ENCODE peak calls at places on chromosomes 4 and X, in nine cellular contexts. One of them, this sample, is unnamed.

GRCh38 chrX:14476169-14476568 is 53.2 kb upstream of the GLRA2 start:
- DNase-seq in globus pallidus: no peak
- DNase-seq in stimulated activated CD4-positive, alpha-beta T cell treated with anti-CD3 and anti-CD28 coated beads, Interleukin-1b, Interleukin-23, amount 100 ng/mL, for 24 hours: no peak
- DNase-seq in T-helper 2 cell: no peak
- DNase-seq in stimulated activated CD8-positive, alpha-beta memory T cell treated with anti-CD3 and anti-CD28 coated beads, Interleukin-15, amount 100 ng/mL, for 24 hours: no peak
- DNase-seq in SJCRH30: no peak
- DNase-seq in activated CD8-positive, alpha-beta memory T cell treated with anti-CD3 and anti-CD28 coated beads for 24 hours: no peak
- DNase-seq in immature natural killer cell: no peak
- DNase-seq in AG09319: no peak
- DNase-seq in this sample: no peak

GRCh38 chrX:149527705-149528104 is 13.1 kb upstream of the EOLA1 start:
- DNase-seq in stimulated activated CD4-positive, alpha-beta T cell treated with anti-CD3 and anti-CD28 coated beads, Interleukin-1b, Interleukin-23, amount 100 ng/mL, for 24 hours: no peak
- DNase-seq in activated CD8-positive, alpha-beta memory T cell treated with anti-CD3 and anti-CD28 coated beads for 24 hours: peak; percentile 56
- DNase-seq in T-helper 2 cell: no peak
- DNase-seq in stimulated activated CD8-positive, alpha-beta memory T cell treated with anti-CD3 and anti-CD28 coated beads, Interleukin-15, amount 100 ng/mL, for 24 hours: no peak
- DNase-seq in globus pallidus: no peak
- DNase-seq in immature natural killer cell: peak; percentile 53
- DNase-seq in AG09319: no peak
- DNase-seq in SJCRH30: peak; percentile 18
- DNase-seq in this sample: no peak

GRCh38 chr4:128285085-128286023 is 2.3 kb downstream of the PGRMC2 start:
- DNase-seq in globus pallidus: no peak
- DNase-seq in activated CD8-positive, alpha-beta memory T cell treated with anti-CD3 and anti-CD28 coated beads for 24 hours: no peak
- DNase-seq in T-helper 2 cell: no peak
- DNase-seq in AG09319: no peak
- DNase-seq in stimulated activated CD4-positive, alpha-beta T cell treated with anti-CD3 and anti-CD28 coated beads, Interleukin-1b, Interleukin-23, amount 100 ng/mL, for 24 hours: no peak
- DNase-seq in immature natural killer cell: no peak
- DNase-seq in SJCRH30: no peak
- DNase-seq in stimulated activated CD8-positive, alpha-beta memory T cell treated with anti-CD3 and anti-CD28 coated beads, Interleukin-15, amount 100 ng/mL, for 24 hours: no peak
- DNase-seq in this sample: no peak

GRCh38 chr4:57061395-57061794 is 48.8 kb downstream of the IGFBP7 start:
- DNase-seq in activated CD8-positive, alpha-beta memory T cell treated with anti-CD3 and anti-CD28 coated beads for 24 hours: no peak
- DNase-seq in stimulated activated CD4-positive, alpha-beta T cell treated with anti-CD3 and anti-CD28 coated beads, Interleukin-1b, Interleukin-23, amount 100 ng/mL, for 24 hours: no peak
- DNase-seq in immature natural killer cell: no peak
- DNase-seq in globus pallidus: no peak
- DNase-seq in AG09319: no peak
- DNase-seq in T-helper 2 cell: no peak
- DNase-seq in SJCRH30: no peak
- DNase-seq in stimulated activated CD8-positive, alpha-beta memory T cell treated with anti-CD3 and anti-CD28 coated beads, Interleukin-15, amount 100 ng/mL, for 24 hours: no peak
- DNase-seq in this sample: no peak

GRCh38 chrX:29422034-29422433 is 793.3 kb upstream of the MAGEB2 start:
- DNase-seq in globus pallidus: no peak
- DNase-seq in AG09319: no peak
- DNase-seq in activated CD8-positive, alpha-beta memory T cell treated with anti-CD3 and anti-CD28 coated beads for 24 hours: no peak
- DNase-seq in SJCRH30: no peak
- DNase-seq in T-helper 2 cell: no peak
- DNase-seq in immature natural killer cell: no peak
- DNase-seq in stimulated activated CD8-positive, alpha-beta memory T cell treated with anti-CD3 and anti-CD28 coated beads, Interleukin-15, amount 100 ng/mL, for 24 hours: no peak
- DNase-seq in stimulated activated CD4-positive, alpha-beta T cell treated with anti-CD3 and anti-CD28 coated beads, Interleukin-1b, Interleukin-23, amount 100 ng/mL, for 24 hours: no peak
- DNase-seq in this sample: no peak

GRCh38 chrX:46587753-46588171 is 14.2 kb downstream of the CHST7 start:
- DNase-seq in AG09319: no peak
- DNase-seq in stimulated activated CD8-positive, alpha-beta memory T cell treated with anti-CD3 and anti-CD28 coated beads, Interleukin-15, amount 100 ng/mL, for 24 hours: no peak
- DNase-seq in globus pallidus: no peak
- DNase-seq in T-helper 2 cell: no peak
- DNase-seq in activated CD8-positive, alpha-beta memory T cell treated with anti-CD3 and anti-CD28 coated beads for 24 hours: no peak
- DNase-seq in stimulated activated CD4-positive, alpha-beta T cell treated with anti-CD3 and anti-CD28 coated beads, Interleukin-1b, Interleukin-23, amount 100 ng/mL, for 24 hours: no peak
- DNase-seq in SJCRH30: no peak
- DNase-seq in immature natural killer cell: no peak
- DNase-seq in this sample: no peak

GRCh38 chrX:1394731-1395501 is 3.0 kb upstream of the SLC25A6 start:
- DNase-seq in immature natural killer cell: no peak
- DNase-seq in stimulated activated CD4-positive, alpha-beta T cell treated with anti-CD3 and anti-CD28 coated beads, Interleukin-1b, Interleukin-23, amount 100 ng/mL, for 24 hours: no peak
- DNase-seq in T-helper 2 cell: no peak
- DNase-seq in activated CD8-positive, alpha-beta memory T cell treated with anti-CD3 and anti-CD28 coated beads for 24 hours: no peak
- DNase-seq in globus pallidus: no peak
- DNase-seq in SJCRH30: no peak
- DNase-seq in AG09319: no peak
- DNase-seq in stimulated activated CD8-positive, alpha-beta memory T cell treated with anti-CD3 and anti-CD28 coated beads, Interleukin-15, amount 100 ng/mL, for 24 hours: no peak
- DNase-seq in this sample: no peak

GRCh38 chr4:105061136-105061696 is 85.5 kb upstream of the TET2 start:
- DNase-seq in stimulated activated CD4-positive, alpha-beta T cell treated with anti-CD3 and anti-CD28 coated beads, Interleukin-1b, Interleukin-23, amount 100 ng/mL, for 24 hours: no peak
- DNase-seq in SJCRH30: peak; percentile 68
- DNase-seq in globus pallidus: peak; percentile 29
- DNase-seq in activated CD8-positive, alpha-beta memory T cell treated with anti-CD3 and anti-CD28 coated beads for 24 hours: peak; percentile 59
- DNase-seq in AG09319: no peak
- DNase-seq in T-helper 2 cell: no peak
- DNase-seq in stimulated activated CD8-positive, alpha-beta memory T cell treated with anti-CD3 and anti-CD28 coated beads, Interleukin-15, amount 100 ng/mL, for 24 hours: no peak
- DNase-seq in immature natural killer cell: peak; percentile 4
- DNase-seq in this sample: peak; percentile 4

GRCh38 chrX:71100581-71101505 is 5.2 kb downstream of the FOXO4 start:
- DNase-seq in SJCRH30: no peak
- DNase-seq in T-helper 2 cell: no peak
- DNase-seq in globus pallidus: no peak
- DNase-seq in stimulated activated CD8-positive, alpha-beta memory T cell treated with anti-CD3 and anti-CD28 coated beads, Interleukin-15, amount 100 ng/mL, for 24 hours: no peak
- DNase-seq in immature natural killer cell: no peak
- DNase-seq in stimulated activated CD4-positive, alpha-beta T cell treated with anti-CD3 and anti-CD28 coated beads, Interleukin-1b, Interleukin-23, amount 100 ng/mL, for 24 hours: no peak
- DNase-seq in AG09319: no peak
- DNase-seq in activated CD8-positive, alpha-beta memory T cell treated with anti-CD3 and anti-CD28 coated beads for 24 hours: no peak
- DNase-seq in this sample: no peak

GRCh38 chr4:74189331-74190043 is 31.6 kb downstream of the MTHFD2L start:
- DNase-seq in immature natural killer cell: peak; percentile 32
- DNase-seq in SJCRH30: peak; percentile 80
- DNase-seq in stimulated activated CD8-positive, alpha-beta memory T cell treated with anti-CD3 and anti-CD28 coated beads, Interleukin-15, amount 100 ng/mL, for 24 hours: no peak
- DNase-seq in AG09319: peak; percentile 29
- DNase-seq in T-helper 2 cell: no peak
- DNase-seq in activated CD8-positive, alpha-beta memory T cell treated with anti-CD3 and anti-CD28 coated beads for 24 hours: no peak
- DNase-seq in stimulated activated CD4-positive, alpha-beta T cell treated with anti-CD3 and anti-CD28 coated beads, Interleukin-1b, Interleukin-23, amount 100 ng/mL, for 24 hours: no peak
- DNase-seq in globus pallidus: peak; percentile 11
- DNase-seq in this sample: no peak

GRCh38 chr4:161554372-161554990 is 609.3 kb downstream of the FSTL5 start:
- DNase-seq in immature natural killer cell: no peak
- DNase-seq in stimulated activated CD4-positive, alpha-beta T cell treated with anti-CD3 and anti-CD28 coated beads, Interleukin-1b, Interleukin-23, amount 100 ng/mL, for 24 hours: no peak
- DNase-seq in globus pallidus: no peak
- DNase-seq in T-helper 2 cell: no peak
- DNase-seq in activated CD8-positive, alpha-beta memory T cell treated with anti-CD3 and anti-CD28 coated beads for 24 hours: no peak
- DNase-seq in SJCRH30: peak; percentile 53
- DNase-seq in stimulated activated CD8-positive, alpha-beta memory T cell treated with anti-CD3 and anti-CD28 coated beads, Interleukin-15, amount 100 ng/mL, for 24 hours: no peak
- DNase-seq in AG09319: no peak
- DNase-seq in this sample: no peak

GRCh38 chrX:38561951-38562719 is 793 bp downstream of the TSPAN7 start:
- DNase-seq in globus pallidus: peak; percentile 47
- DNase-seq in activated CD8-positive, alpha-beta memory T cell treated with anti-CD3 and anti-CD28 coated beads for 24 hours: peak; percentile 57
- DNase-seq in T-helper 2 cell: no peak
- DNase-seq in AG09319: no peak
- DNase-seq in immature natural killer cell: no peak
- DNase-seq in SJCRH30: peak; percentile 19
- DNase-seq in stimulated activated CD4-positive, alpha-beta T cell treated with anti-CD3 and anti-CD28 coated beads, Interleukin-1b, Interleukin-23, amount 100 ng/mL, for 24 hours: no peak
- DNase-seq in stimulated activated CD8-positive, alpha-beta memory T cell treated with anti-CD3 and anti-CD28 coated beads, Interleukin-15, amount 100 ng/mL, for 24 hours: no peak
- DNase-seq in this sample: peak; percentile 0

GRCh38 chrX:154300815-154301214 is 5.2 kb downstream of the TKTL1 start:
- DNase-seq in T-helper 2 cell: no peak
- DNase-seq in activated CD8-positive, alpha-beta memory T cell treated with anti-CD3 and anti-CD28 coated beads for 24 hours: no peak
- DNase-seq in stimulated activated CD8-positive, alpha-beta memory T cell treated with anti-CD3 and anti-CD28 coated beads, Interleukin-15, amount 100 ng/mL, for 24 hours: no peak
- DNase-seq in globus pallidus: no peak
- DNase-seq in SJCRH30: no peak
- DNase-seq in stimulated activated CD4-positive, alpha-beta T cell treated with anti-CD3 and anti-CD28 coated beads, Interleukin-1b, Interleukin-23, amount 100 ng/mL, for 24 hours: no peak
- DNase-seq in immature natural killer cell: no peak
- DNase-seq in AG09319: no peak
- DNase-seq in this sample: no peak